ENCODE peak calls at places on chromosomes 7 and 10, in nine cellular contexts. U is AML-193, D is left cardiac atrium, N is HFF-Myc, X is endothelial cell, T is fibroblast of pulmonary artery, S is NCI-H1105 treated with DMSO at 0.1 percent for 48 hours, F is NCI-H510A treated with DMSO at 0.1 percent for 48 hours, P is NCI-H1694 treated with DMSO at 0.1 percent for 48 hours. I is an unnamed sample.

GRCh38 chr10:73981812-73982211 is 16.1 kb upstream of the VCL start:
- DNase-seq in D (no peak), P (no peak), X (no peak), F (no peak), S (no peak), T (no peak), N (no peak), U (no peak), I (no peak)

GRCh38 chr10:50625663-50626062 is 1.9 kb upstream of the SGMS1 start:
- DNase-seq in D (no peak), P (peak), S (no peak), F (peak), X (no peak), T (peak), U (no peak), N (no peak), I (no peak)

GRCh38 chr10:35938160-35938559 is 296.1 kb upstream of the FZD8 start:
- DNase-seq in X (no peak), U (no peak), S (no peak), D (no peak), P (no peak), T (no peak), F (no peak), N (no peak), I (no peak)

GRCh38 chr7:2779086-2779485 is 65.0 kb downstream of the GNA12 start:
- DNase-seq in X (no peak), F (no peak), D (no peak), T (no peak), P (no peak), N (no peak), S (no peak), U (no peak), I (no peak)

GRCh38 chr7:19558527-19558926 is 150.3 kb downstream of the POLR1F start:
- DNase-seq in X (no peak), U (no peak), F (no peak), D (no peak), P (no peak), T (peak), S (no peak), N (no peak), I (no peak)

GRCh38 chr7:146116452-146117219 is at the start of gene CNTNAP2:
- DNase-seq in D (peak), N (no peak), X (peak), U (no peak), F (peak), P (peak), S (peak), T (peak), I (no peak)

GRCh38 chr7:91082854-91083495 is 181.3 kb upstream of the FZD1 start:
- DNase-seq in F (peak), U (peak), N (no peak), S (peak), T (peak), X (no peak), P (peak), D (no peak), I (no peak)

GRCh38 chr10:34780818-34781380 is 34.2 kb downstream of the PARD3 start:
- DNase-seq in S (no peak), D (peak), F (peak), U (no peak), N (peak), P (no peak), X (no peak), T (peak), I (no peak)

GRCh38 chr7:155358066-155358947 is 60.6 kb downstream of the INSIG1 start:
- DNase-seq in N (no peak), P (no peak), U (peak), D (no peak), T (no peak), X (no peak), F (no peak), S (no peak), I (no peak)

GRCh38 chr10:56370217-56371113 is 9.4 kb upstream of the ZWINT start:
- DNase-seq in X (no peak), T (peak), D (no peak), U (peak), F (no peak), N (no peak), S (no peak), P (no peak), I (no peak)

GRCh38 chr7:31111109-31111451 is 59.0 kb downstream of the ADCYAP1R1 start:
- DNase-seq in N (no peak), X (no peak), F (no peak), P (no peak), S (no peak), U (no peak), T (no peak), D (no peak), I (no peak)

GRCh38 chr7:136130819-136131637 is 153.9 kb upstream of the MTPN start:
- DNase-seq in F (no peak), N (no peak), X (no peak), U (no peak), S (no peak), T (no peak), D (no peak), P (no peak), I (no peak)

GRCh38 chr7:150952331-150953050 is 25.6 kb downstream of the KCNH2 start:
- DNase-seq in P (no peak), S (no peak), F (no peak), X (no peak), U (no peak), N (no peak), D (peak), T (no peak), I (no peak)

GRCh38 chr7:151008143-151008510 is 16.2 kb downstream of the ATG9B start:
- DNase-seq in P (no peak), X (no peak), N (no peak), D (peak), F (no peak), T (peak), S (no peak), U (no peak), I (peak)

GRCh38 chr10:7159928-7160327 is 250.9 kb downstream of the SFMBT2 start:
- DNase-seq in P (no peak), N (no peak), X (no peak), F (no peak), U (no peak), T (no peak), S (no peak), D (no peak), I (no peak)

GRCh38 chr10:110629680-110630191 is 14.4 kb upstream of the RBM20 start:
- DNase-seq in X (no peak), F (peak), T (peak), U (no peak), P (no peak), D (no peak), S (peak), N (no peak), I (no peak)

GRCh38 chr10:64091889-64092288 is 570.7 kb downstream of the REEP3 start:
- DNase-seq in P (no peak), X (no peak), N (no peak), T (peak), F (peak), S (no peak), U (no peak), D (no peak), I (no peak)

GRCh38 chr7:39164887-39165286 is 187.2 kb downstream of the POU6F2 start:
- DNase-seq in X (no peak), D (no peak), P (no peak), F (no peak), T (no peak), S (no peak), U (no peak), N (no peak), I (no peak)

I was measured in GF-D8.